ENCODE peak calls at places on chromosomes 6 and 20, in four cellular contexts. S is mesenchymal stem cell, H is astrocyte, U is PC-3. G is an unnamed sample.

GRCh38 chr6:115133790-115134189 is 791.0 kb upstream of the HS3ST5 start:
- DNase-seq in S (no peak), H (no peak), U (no peak), G (no peak)

GRCh38 chr20:25083773-25084615 is 2.1 kb upstream of the VSX1 start:
- DNase-seq in H (no peak), U (no peak), S (no peak), G (no peak)

GRCh38 chr6:4180653-4181255 is 45.4 kb upstream of the ECI2 start:
- DNase-seq in H (peak; percentile 32), U (peak; percentile 33), S (peak; percentile 28), G (peak; percentile 78)

GRCh38 chr6:33993091-33993490 is 152.8 kb downstream of the GRM4 start:
- DNase-seq in H (no peak), U (no peak), S (no peak), G (no peak)

GRCh38 chr6:161748535-161749386 is 474.9 kb upstream of the AGPAT4 start:
- DNase-seq in S (peak; percentile 9), H (no peak), U (peak; percentile 47), G (no peak)

GRCh38 chr6:130366011-130366963 is at the start of gene TMEM200A:
- DNase-seq in S (peak; percentile 73), H (peak; percentile 51), U (no peak), G (peak; percentile 91)

GRCh38 chr20:25527949-25528348 is 57.4 kb downstream of the NINL start:
- DNase-seq in H (no peak), U (no peak), S (no peak), G (no peak)

GRCh38 chr20:33803921-33804337 is 7.2 kb upstream of the CHMP4B start:
- DNase-seq in H (peak; percentile 77), U (peak; percentile 77), S (peak; percentile 86), G (peak; percentile 87)

GRCh38 chr20:19265646-19266374 is 53.4 kb downstream of the SLC24A3 start:
- DNase-seq in U (no peak), H (no peak), S (no peak), G (peak; percentile 17)

GRCh38 chr20:39049684-39050554 is 87.8 kb downstream of the DHX35 start:
- DNase-seq in H (peak; percentile 37), S (peak; percentile 71), U (peak; percentile 80), G (peak; percentile 96)

GRCh38 chr6:135182993-135183531 is 2.0 kb downstream of the MYB start:
- DNase-seq in U (peak; percentile 39), S (no peak), H (no peak), G (peak; percentile 80)

GRCh38 chr6:26156105-26156849 is 69.0 kb downstream of the HFE start:
- DNase-seq in S (peak; percentile 91), U (peak; percentile 95), H (peak; percentile 65), G (peak; percentile 97)

GRCh38 chr6:106547961-106548453 is 81.3 kb downstream of the RTN4IP1 start:
- DNase-seq in U (peak; percentile 69), S (peak; percentile 80), H (peak; percentile 87), G (no peak)

GRCh38 chr6:22838346-22838745 is 269.0 kb downstream of the HDGFL1 start:
- DNase-seq in S (peak; percentile 10), U (no peak), H (no peak), G (no peak)

GRCh38 chr6:7919871-7920270 is 9.3 kb upstream of the TXNDC5 start:
- DNase-seq in H (peak; percentile 27), S (peak; percentile 15), U (peak; percentile 89), G (no peak)

GRCh38 chr6:144259988-144260387 is 25.1 kb upstream of the UTRN start:
- DNase-seq in U (peak; percentile 42), H (peak; percentile 17), S (peak; percentile 3), G (peak; percentile 50)

GRCh38 chr20:6768228-6769185 is 1.0 kb downstream of the BMP2 start:
- DNase-seq in U (no peak), H (peak; percentile 38), S (peak; percentile 61), G (peak; percentile 88)

GRCh38 chr6:125974214-125974866 is 12.0 kb upstream of the TRMT11 start:
- DNase-seq in U (peak; percentile 61), S (peak; percentile 69), H (peak; percentile 32), G (peak; percentile 36)

GRCh38 chr6:131062245-131063027 is 609 bp downstream of the EPB41L2 start:
- DNase-seq in U (no peak), H (no peak), S (peak; percentile 40), G (peak; percentile 64)

GRCh38 chr6:36852481-36853147 is 13.4 kb upstream of the CPNE5 start:
- DNase-seq in U (peak; percentile 20), S (peak; percentile 84), H (peak; percentile 57), G (peak; percentile 94)

GRCh38 chr20:4341804-4342560 is 326.6 kb upstream of the RNF24 start:
- DNase-seq in H (peak; percentile 88), S (peak; percentile 44), U (peak; percentile 75), G (no peak)

GRCh38 chr20:49636447-49636846 is 68.5 kb upstream of the PTGIS start:
- DNase-seq in H (no peak), S (no peak), U (no peak), G (no peak)

GRCh38 chr20:13302647-13303425 is 81.8 kb downstream of the ISM1 start:
- DNase-seq in U (peak; percentile 73), H (no peak), S (peak; percentile 25), G (peak; percentile 79)

GRCh38 chr20:16256981-16257380 is 316.3 kb downstream of the KIF16B start:
- DNase-seq in U (no peak), S (no peak), H (no peak), G (no peak)

GRCh38 chr20:20130399-20130798 is 78.1 kb downstream of the CFAP61 start:
- DNase-seq in U (peak; percentile 71), S (peak; percentile 1), H (no peak), G (no peak)

GRCh38 chr20:3812259-3812681 is 8.1 kb upstream of the AP5S1 start:
- DNase-seq in U (no peak), H (no peak), S (no peak), G (no peak)

GRCh38 chr6:165636015-165636414 is 27.0 kb downstream of the PDE10A start:
- DNase-seq in S (peak; percentile 38), H (no peak), U (no peak), G (no peak)

GRCh38 chr6:155050311-155050710 is 55.2 kb downstream of the TIAM2 start:
- DNase-seq in H (peak; percentile 97), U (peak; percentile 22), S (peak; percentile 18), G (no peak)

GRCh38 chr20:2817891-2818595 is 1.9 kb downstream of the TMEM239 start:
- DNase-seq in S (no peak), U (no peak), H (no peak), G (peak; percentile 45)

GRCh38 chr6:18141805-18142590 is 12.9 kb downstream of the TPMT start:
- DNase-seq in S (no peak), H (no peak), U (no peak), G (no peak)

GRCh38 chr6:161257778-161258457 is 15.9 kb downstream of the AGPAT4 start:
- DNase-seq in S (peak; percentile 98), H (peak; percentile 99), U (peak; percentile 88), G (peak; percentile 95)

GRCh38 chr20:4327956-4328355 is 312.6 kb upstream of the RNF24 start:
- DNase-seq in S (no peak), U (no peak), H (no peak), G (no peak)

GRCh38 chr6:3382399-3383279 is 74.2 kb downstream of the SLC22A23 start:
- DNase-seq in U (peak; percentile 94), S (no peak), H (peak; percentile 25), G (no peak)

GRCh38 chr20:41428285-41428684 is 61.7 kb upstream of the EMILIN3 start:
- DNase-seq in S (peak; percentile 70), H (peak; percentile 75), U (peak; percentile 54), G (no peak)

GRCh38 chr6:53526000-53526399 is 18.9 kb downstream of the GCLC start:
- DNase-seq in U (no peak), H (no peak), S (no peak), G (no peak)

GRCh38 chr20:37179671-37180524 is 550 bp upstream of the MROH8 start:
- DNase-seq in H (peak; percentile 76), U (peak; percentile 88), S (peak; percentile 70), G (peak; percentile 79)

GRCh38 chr6:95227301-95227700 is 350.0 kb upstream of the MANEA start:
- DNase-seq in H (no peak), S (no peak), U (no peak), G (no peak)

GRCh38 chr20:45647441-45648050 is 16.5 kb upstream of the WFDC9 start:
- DNase-seq in H (no peak), U (no peak), S (no peak), G (peak; percentile 17)

GRCh38 chr6:168340819-168341218 is 21.2 kb upstream of the DACT2 start:
- DNase-seq in S (no peak), H (no peak), U (no peak), G (no peak)

GRCh38 chr6:157832250-157832967 is 9.4 kb downstream of the SNX9 start:
- DNase-seq in U (peak; percentile 11), H (peak; percentile 41), S (peak; percentile 63), G (no peak)
- H3K4me2 ChIP-seq in U (peak overlapping the region; percentile 64), H (peak overlapping the region; percentile 64), S (no peak overlapping the region), G (no peak overlapping the region)

DNA sequence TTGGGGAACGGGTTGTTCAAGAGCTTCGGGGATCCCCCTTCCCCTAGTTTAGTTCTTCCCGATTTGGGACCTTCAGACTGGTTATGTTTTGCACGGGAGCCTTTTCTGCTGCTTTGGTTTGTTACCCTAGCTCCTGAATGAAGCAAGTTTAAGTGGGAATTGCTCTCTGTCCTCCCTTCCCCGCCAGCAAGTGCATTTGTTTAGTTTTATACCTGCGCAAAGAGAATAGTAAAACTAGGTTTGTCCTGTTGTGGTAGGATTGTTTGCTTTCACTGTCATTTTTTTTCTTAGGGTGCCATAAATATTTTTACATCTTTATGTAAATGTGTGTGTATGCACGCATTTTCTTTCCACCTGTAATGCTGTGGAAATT is 657 bp downstream of the SH3BGRL2 start:
- DNase-seq in H (no peak), S (no peak), U (no peak), G (no peak)
- H2AFZ ChIP-seq in H (peak overlapping the region; percentile 82), S (no peak overlapping the region), U (peak overlapping the region; percentile 98), G (peak overlapping the region; percentile 41)

GRCh38 chr20:426564-426963 is 18.5 kb downstream of the RBCK1 start:
- DNase-seq in S (no peak), U (no peak), H (no peak), G (no peak)
- H3K4me3 ChIP-seq in S (no peak overlapping the region), U (no peak overlapping the region), H (no peak overlapping the region), G (no peak overlapping the region)

GRCh38 chr6:35771343-35771627 is 5.1 kb upstream of the CLPSL2 start:
- DNase-seq in S (no peak), U (no peak), H (no peak), G (no peak)
- H3K4me2 ChIP-seq in S (no peak overlapping the region), U (no peak overlapping the region), H (no peak overlapping the region), G (no peak overlapping the region)

GRCh38 chr6:13574571-13575376 is at the start of gene SIRT5:
- DNase-seq in U (peak; percentile 88), S (peak; percentile 91), H (peak; percentile 77), G (peak; percentile 95)
- H2AFZ ChIP-seq in U (peak within 1 kb of the TSS; percentile 73), S (peak within 1 kb of the TSS; percentile 96), H (peak within 1 kb of the TSS; percentile 89), G (peak within 1 kb of the TSS; percentile 97)

GRCh38 chr6:41551857-41552256 is 5.7 kb downstream of the FOXP4 start:
- DNase-seq in H (no peak), U (no peak), S (no peak), G (peak; percentile 71)

GRCh38 chr6:41548841-41549642 is 2.9 kb downstream of the FOXP4 start:
- DNase-seq in H (no peak), S (no peak), U (no peak), G (peak; percentile 66)

GRCh38 chr6:41552723-41553122 is 6.5 kb downstream of the FOXP4 start:
- DNase-seq in U (no peak), S (no peak), H (no peak), G (peak; percentile 38)

GRCh38 chr6:41549673-41550072 is 3.5 kb downstream of the FOXP4 start:
- DNase-seq in U (no peak), H (no peak), S (no peak), G (peak; percentile 46)

GRCh38 chr6:41551086-41551702 is 5.0 kb downstream of the FOXP4 start:
- DNase-seq in S (no peak), H (no peak), U (no peak), G (peak; percentile 35)
- H3K4me3 ChIP-seq in S (no peak overlapping the region), H (no peak overlapping the region), U (no peak overlapping the region), G (no peak overlapping the region)

G was measured in osteoblast.